ENCODE peak calls at places on chromosomes 1 and 21, in six cellular contexts. O is naive thymus-derived CD4-positive, alpha-beta T cell; P is nephron progenitor cell; J is NCI-H1694 treated with DMSO at 0.1 percent for 48 hours; N is AG09309; Y is amniotic epithelial cell. K is an unnamed sample.

GRCh38 chr21:40466893-40467483 is 380.0 kb downstream of the DSCAM start:
- DNase-seq in O (no peak), P (no peak), J (peak), N (no peak), Y (no peak), K (no peak)

GRCh38 chr1:119702384-119702783 is 9.3 kb upstream of the PHGDH start:
- DNase-seq in O (no peak), P (no peak), J (no peak), N (peak), Y (peak), K (peak)

GRCh38 chr1:86788300-86789206 is 84.2 kb downstream of the SH3GLB1 start:
- DNase-seq in O (no peak), P (no peak), J (no peak), N (peak), Y (peak), K (peak)

GRCh38 chr21:36134820-36135390 is at the start of gene CBR3:
- DNase-seq in O (peak), P (peak), J (no peak), N (no peak), Y (no peak), K (peak)

GRCh38 chr1:66747500-66747899 is 4.8 kb upstream of the DYNLT5 start:
- DNase-seq in O (no peak), P (no peak), J (no peak), N (peak), Y (peak), K (no peak)

GRCh38 chr1:42679364-42679983 is 2.7 kb upstream of the YBX1 start:
- DNase-seq in O (no peak), P (no peak), J (no peak), N (peak), Y (peak), K (peak)

GRCh38 chr1:119731741-119732430 is 20.2 kb downstream of the PHGDH start:
- DNase-seq in O (no peak), P (no peak), J (no peak), N (no peak), Y (no peak), K (no peak)

GRCh38 chr1:235018161-235018560 is 110.5 kb downstream of the TOMM20 start:
- DNase-seq in O (no peak), P (no peak), J (no peak), N (peak), Y (peak), K (peak)

GRCh38 chr1:167517535-167518330 is 596 bp downstream of the CD247 start:
- DNase-seq in O (peak), P (no peak), J (no peak), N (no peak), Y (no peak), K (no peak)

GRCh38 chr1:230976825-230977747 is 1.6 kb downstream of the TTC13 start:
- DNase-seq in O (no peak), P (no peak), J (no peak), N (no peak), Y (no peak), K (no peak)

GRCh38 chr21:31630062-31630711 is 29.3 kb upstream of the SOD1 start:
- DNase-seq in O (no peak), P (no peak), J (peak), N (peak), Y (peak), K (peak)

GRCh38 chr1:219266524-219266923 is 92.8 kb downstream of the LYPLAL1 start:
- DNase-seq in O (no peak), P (no peak), J (no peak), N (no peak), Y (peak), K (no peak)

GRCh38 chr1:21896652-21897532 is 40.2 kb downstream of the HSPG2 start:
- DNase-seq in O (no peak), P (peak), J (no peak), N (no peak), Y (no peak), K (peak)

GRCh38 chr1:43554444-43554992 is 23.8 kb downstream of the PTPRF start:
- DNase-seq in O (no peak), P (no peak), J (peak), N (peak), Y (peak), K (peak)

GRCh38 chr1:45569962-45570581 is 13.8 kb upstream of the NASP start:
- DNase-seq in O (peak), P (peak), J (peak), N (peak), Y (peak), K (peak)

GRCh38 chr1:35718492-35719336 is at the start of gene C1orf216:
- DNase-seq in O (peak), P (peak), J (peak), N (peak), Y (peak), K (peak)

GRCh38 chr1:59498640-59499039 is 201.7 kb downstream of the FGGY start:
- DNase-seq in O (no peak), P (no peak), J (no peak), N (no peak), Y (peak), K (peak)

GRCh38 chr1:153745417-153745816 is 17.6 kb downstream of the INTS3 start:
- DNase-seq in O (no peak), P (no peak), J (no peak), N (no peak), Y (no peak), K (no peak)

GRCh38 chr1:223034270-223034798 is 108.7 kb downstream of the TLR5 start:
- DNase-seq in O (no peak), P (no peak), J (no peak), N (no peak), Y (no peak), K (no peak)

GRCh38 chr1:234973426-234974250 is 155.0 kb downstream of the TOMM20 start:
- DNase-seq in O (no peak), P (no peak), J (no peak), N (no peak), Y (no peak), K (no peak)

GRCh38 chr1:208835082-208835467 is 590.9 kb upstream of the PLXNA2 start:
- DNase-seq in O (no peak), P (peak), J (no peak), N (no peak), Y (no peak), K (peak)

GRCh38 chr1:205834751-205835150 is 15.2 kb downstream of the PM20D1 start:
- DNase-seq in O (no peak), P (no peak), J (no peak), N (no peak), Y (no peak), K (no peak)

GRCh38 chr1:91731815-91732214 is 154.1 kb downstream of the TGFBR3 start:
- DNase-seq in O (no peak), P (no peak), J (no peak), N (no peak), Y (peak), K (no peak)

GRCh38 chr1:202112864-202113689 is 9.6 kb upstream of the GPR37L1 start:
- DNase-seq in O (no peak), P (no peak), J (peak), N (no peak), Y (no peak), K (no peak)

GRCh38 chr1:167095368-167095767 is 1.5 kb downstream of the STYXL2 start:
- DNase-seq in O (no peak), P (no peak), J (no peak), N (peak), Y (peak), K (peak)

GRCh38 chr1:163596541-163597258 is 274.9 kb downstream of the NUF2 start:
- DNase-seq in O (no peak), P (no peak), J (no peak), N (no peak), Y (no peak), K (no peak)

GRCh38 chr1:226632922-226633351 is 84.4 kb downstream of the STUM start:
- DNase-seq in O (no peak), P (no peak), J (no peak), N (no peak), Y (no peak), K (no peak)

GRCh38 chr1:234960722-234961467 is 167.7 kb downstream of the TOMM20 start:
- DNase-seq in O (no peak), P (no peak), J (no peak), N (no peak), Y (peak), K (no peak)

GRCh38 chr1:151710187-151710586 is 6.4 kb downstream of the CELF3 start:
- DNase-seq in O (no peak), P (peak), J (no peak), N (no peak), Y (peak), K (peak)